ENCODE peak calls at places on chromosomes 5 and 9, in ten cellular contexts. E, Z, Y, C, P, O, D, T, N and M are unnamed samples.

GRCh38 chr9:5518061-5518936 is 8.0 kb downstream of the PDCD1LG2 start:
- DNase-seq in E (no peak), Z (no peak), Y (no peak), C (no peak), P (no peak), O (no peak), D (no peak), T (no peak), N (no peak), M (no peak)

GRCh38 chr9:113151696-113152630 is 1.2 kb downstream of the SLC31A2 start:
- DNase-seq in E (no peak), Z (no peak), Y (no peak), C (no peak), P (no peak), O (no peak), D (no peak), T (no peak), N (no peak), M (no peak)

GRCh38 chr9:120715331-120715924 is 1.2 kb upstream of the MEGF9 start:
- DNase-seq in E (peak), Z (no peak), Y (no peak), C (peak), P (peak), O (peak), D (no peak), T (peak), N (peak), M (peak)

GRCh38 chr5:173238312-173239232 is 3.6 kb upstream of the NKX2-5 start:
- DNase-seq in E (no peak), Z (no peak), Y (no peak), C (no peak), P (peak), O (peak), D (no peak), T (no peak), N (no peak), M (no peak)

GRCh38 chr5:134174841-134175839 is 1.6 kb downstream of the SKP1 start:
- DNase-seq in E (peak), Z (no peak), Y (no peak), C (peak), P (no peak), O (no peak), D (no peak), T (no peak), N (no peak), M (no peak)

GRCh38 chr5:157744055-157745011 is 821 bp downstream of the LSM11 start:
- DNase-seq in E (no peak), Z (peak), Y (no peak), C (no peak), P (no peak), O (no peak), D (peak), T (no peak), N (peak), M (no peak)

GRCh38 chr9:27258662-27259061 is 38.3 kb downstream of the EQTN start:
- DNase-seq in E (no peak), Z (no peak), Y (no peak), C (no peak), P (no peak), O (no peak), D (no peak), T (no peak), N (no peak), M (no peak)

GRCh38 chr5:96177303-96177869 is 215.7 kb upstream of the ELL2 start:
- DNase-seq in E (no peak), Z (no peak), Y (no peak), C (peak), P (no peak), O (no peak), D (no peak), T (no peak), N (no peak), M (peak)

GRCh38 chr5:82068723-82069122 is 96.9 kb downstream of the ATG10 start:
- DNase-seq in E (no peak), Z (peak), Y (no peak), C (no peak), P (no peak), O (no peak), D (no peak), T (no peak), N (no peak), M (no peak)

GRCh38 chr5:14718778-14719177 is 54.3 kb downstream of the OTULIN start:
- DNase-seq in E (no peak), Z (no peak), Y (no peak), C (no peak), P (no peak), O (no peak), D (no peak), T (no peak), N (no peak), M (no peak)

GRCh38 chr9:75186767-75187380 is 98.6 kb downstream of the OSTF1 start:
- DNase-seq in E (peak), Z (peak), Y (no peak), C (no peak), P (no peak), O (no peak), D (no peak), T (no peak), N (no peak), M (no peak)

GRCh38 chr9:90458485-90458884 is 184.1 kb downstream of the DIRAS2 start:
- DNase-seq in E (peak), Z (no peak), Y (peak), C (no peak), P (no peak), O (peak), D (no peak), T (no peak), N (no peak), M (peak)

GRCh38 chr5:150245111-150245789 is 44.3 kb downstream of the CAMK2A start:
- DNase-seq in E (no peak), Z (no peak), Y (no peak), C (no peak), P (no peak), O (no peak), D (no peak), T (no peak), N (no peak), M (no peak)

GRCh38 chr9:13555516-13555915 is 276.0 kb upstream of the MPDZ start:
- DNase-seq in E (no peak), Z (no peak), Y (no peak), C (no peak), P (no peak), O (no peak), D (no peak), T (no peak), N (no peak), M (no peak)

GRCh38 chr5:139046551-139046950 is 151.6 kb downstream of the SIL1 start:
- DNase-seq in E (no peak), Z (no peak), Y (no peak), C (no peak), P (no peak), O (no peak), D (no peak), T (no peak), N (no peak), M (no peak)

GRCh38 chr9:37667706-37668672 is 17.2 kb downstream of the FRMPD1 start:
- DNase-seq in E (no peak), Z (no peak), Y (no peak), C (no peak), P (no peak), O (peak), D (no peak), T (no peak), N (no peak), M (no peak)

GRCh38 chr5:143896981-143897380 is 85.0 kb downstream of the HMHB1 start:
- DNase-seq in E (no peak), Z (no peak), Y (no peak), C (peak), P (no peak), O (no peak), D (no peak), T (no peak), N (no peak), M (no peak)

GRCh38 chr5:133729800-133730199 is 117.5 kb upstream of the FSTL4 start:
- DNase-seq in E (no peak), Z (no peak), Y (no peak), C (no peak), P (no peak), O (no peak), D (no peak), T (peak), N (no peak), M (no peak)

GRCh38 chr9:70549926-70550325 is 135.5 kb upstream of the KLF9 start:
- DNase-seq in E (no peak), Z (no peak), Y (no peak), C (no peak), P (no peak), O (no peak), D (no peak), T (no peak), N (no peak), M (no peak)

GRCh38 chr5:92337772-92338234 is 954.7 kb upstream of the ARRDC3 start:
- DNase-seq in E (no peak), Z (no peak), Y (no peak), C (no peak), P (no peak), O (no peak), D (no peak), T (no peak), N (no peak), M (no peak)

GRCh38 chr9:129640871-129641750 is 840 bp downstream of the ASB6 start:
- DNase-seq in E (no peak), Z (no peak), Y (no peak), C (no peak), P (no peak), O (no peak), D (no peak), T (no peak), N (no peak), M (no peak)

GRCh38 chr9:129640086-129640870 is 1.7 kb downstream of the ASB6 start:
- DNase-seq in E (no peak), Z (no peak), Y (peak), C (no peak), P (peak), O (no peak), D (no peak), T (no peak), N (no peak), M (peak)

GRCh38 chr9:129637673-129638439 is 4.1 kb downstream of the ASB6 start:
- DNase-seq in E (no peak), Z (no peak), Y (no peak), C (no peak), P (no peak), O (no peak), D (no peak), T (no peak), N (no peak), M (no peak)

GRCh38 chr9:129639034-129639630 is 2.8 kb downstream of the ASB6 start:
- DNase-seq in E (no peak), Z (no peak), Y (no peak), C (no peak), P (peak), O (no peak), D (no peak), T (no peak), N (no peak), M (no peak)

DNA sequence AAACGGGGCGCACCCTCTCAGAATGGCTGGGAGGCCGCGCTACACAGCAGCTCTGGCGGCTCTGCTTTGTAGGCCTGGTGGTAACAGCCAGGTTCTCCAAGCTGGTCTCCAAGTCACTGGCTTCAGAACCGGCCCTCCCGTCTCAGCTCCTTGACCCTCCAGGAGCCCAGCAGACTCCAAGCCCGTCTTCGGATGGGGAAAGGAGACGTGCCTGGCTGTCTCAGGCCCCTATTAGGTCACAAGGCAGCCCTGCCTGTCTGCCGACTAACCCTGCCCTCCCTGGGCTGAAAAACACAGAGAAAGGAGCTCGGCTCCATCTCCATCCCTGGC is 2.2 kb downstream of the ASB6 start:
- DNase-seq in E (no peak), Z (no peak), Y (no peak), C (no peak), P (no peak), O (no peak), D (no peak), T (no peak), N (no peak), M (no peak)
- H3K4me3 ChIP-seq in E (no peak), Z (no peak), Y (peak), C (no peak), P (no peak), O (no peak), D (peak), T (no peak), N (no peak), M (peak)

GRCh38 chr9:109159583-109159982 is 7.5 kb downstream of the FRRS1L start:
- DNase-seq in E (no peak), Z (no peak), Y (no peak), C (no peak), P (no peak), O (no peak), D (no peak), T (no peak), N (no peak), M (no peak)

GRCh38 chr9:109162652-109163051 is 4.4 kb downstream of the FRRS1L start:
- DNase-seq in E (no peak), Z (no peak), Y (no peak), C (no peak), P (no peak), O (no peak), D (no peak), T (no peak), N (no peak), M (no peak)

GRCh38 chr9:109164040-109164439 is 3.0 kb downstream of the FRRS1L start:
- DNase-seq in E (no peak), Z (no peak), Y (no peak), C (no peak), P (no peak), O (no peak), D (no peak), T (no peak), N (no peak), M (no peak)

GRCh38 chr9:109163194-109163593 is 3.9 kb downstream of the FRRS1L start:
- DNase-seq in E (no peak), Z (no peak), Y (no peak), C (no peak), P (no peak), O (no peak), D (no peak), T (no peak), N (no peak), M (no peak)

GRCh38 chr9:109161471-109161870 is 5.6 kb downstream of the FRRS1L start:
- DNase-seq in E (no peak), Z (no peak), Y (no peak), C (no peak), P (no peak), O (no peak), D (no peak), T (no peak), N (no peak), M (no peak)
- H3K4me3 ChIP-seq in E (no peak), Z (no peak), Y (no peak), C (no peak), P (no peak), O (no peak), D (no peak), T (no peak), N (no peak), M (no peak)

GRCh38 chr9:95128177-95128524 is 189.4 kb downstream of the FANCC start:
- DNase-seq in E (no peak), Z (no peak), Y (no peak), C (no peak), P (no peak), O (no peak), D (no peak), T (no peak), N (no peak), M (no peak)

GRCh38 chr9:95125652-95126051 is 191.9 kb downstream of the FANCC start:
- DNase-seq in E (no peak), Z (no peak), Y (no peak), C (no peak), P (no peak), O (no peak), D (no peak), T (peak), N (no peak), M (no peak)

GRCh38 chr9:95126739-95127138 is 190.8 kb downstream of the FANCC start:
- DNase-seq in E (no peak), Z (no peak), Y (no peak), C (no peak), P (no peak), O (no peak), D (no peak), T (peak), N (no peak), M (no peak)

GRCh38 chr9:95129651-95130291 is 187.7 kb downstream of the FANCC start:
- DNase-seq in E (no peak), Z (no peak), Y (no peak), C (no peak), P (no peak), O (no peak), D (no peak), T (peak), N (no peak), M (no peak)

GRCh38 chr9:95127249-95128176 is 190.0 kb downstream of the FANCC start:
- DNase-seq in E (peak), Z (peak), Y (peak), C (peak), P (peak), O (peak), D (no peak), T (peak), N (peak), M (no peak)
- H3K4me3 ChIP-seq in E (no peak), Z (no peak), Y (peak), C (peak), P (peak), O (no peak), D (no peak), T (peak), N (peak), M (peak)

DNA sequence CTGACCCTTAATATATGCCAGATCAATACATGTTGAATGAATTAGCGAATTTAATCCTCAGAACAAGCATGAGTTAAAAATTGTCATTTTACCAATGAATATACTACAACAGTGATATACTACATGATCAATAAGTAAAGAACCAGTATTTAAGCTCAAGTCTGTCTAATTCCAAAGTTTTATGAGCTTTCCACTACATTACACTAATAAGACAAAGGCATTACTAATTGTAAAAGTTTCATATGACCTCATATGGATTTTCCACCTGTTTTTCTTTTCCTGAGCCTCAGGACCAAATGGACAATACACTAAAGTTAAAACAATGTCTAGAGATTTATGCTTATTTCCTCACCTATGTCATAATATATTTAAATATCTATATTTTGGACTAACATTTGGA is 80.8 kb downstream of the OXCT1 start:
- DNase-seq in E (no peak), Z (no peak), Y (no peak), C (no peak), P (no peak), O (no peak), D (no peak), T (no peak), N (no peak), M (no peak)
- H3K4me3 ChIP-seq in E (no peak), Z (no peak), Y (no peak), C (no peak), P (no peak), O (no peak), D (no peak), T (no peak), N (no peak), M (no peak)

GRCh38 chr5:1033178-1033577 is 24.6 kb downstream of the NKD2 start:
- DNase-seq in E (no peak), Z (no peak), Y (no peak), C (no peak), P (peak), O (no peak), D (no peak), T (peak), N (no peak), M (no peak)

GRCh38 chr5:1031306-1031959 is 22.8 kb downstream of the NKD2 start:
- DNase-seq in E (no peak), Z (no peak), Y (no peak), C (no peak), P (peak), O (no peak), D (no peak), T (peak), N (no peak), M (no peak)

GRCh38 chr5:1032551-1033027 is 24.0 kb downstream of the NKD2 start:
- DNase-seq in E (no peak), Z (no peak), Y (no peak), C (no peak), P (peak), O (no peak), D (no peak), T (peak), N (no peak), M (no peak)

GRCh38 chr5:1030801-1031271 is 22.2 kb downstream of the NKD2 start:
- DNase-seq in E (no peak), Z (no peak), Y (no peak), C (no peak), P (peak), O (no peak), D (no peak), T (peak), N (peak), M (no peak)

GRCh38 chr5:1032011-1032410 is 23.4 kb downstream of the NKD2 start:
- DNase-seq in E (no peak), Z (no peak), Y (no peak), C (no peak), P (peak), O (no peak), D (no peak), T (peak), N (no peak), M (no peak)
- H3K4me3 ChIP-seq in E (no peak), Z (no peak), Y (no peak), C (no peak), P (no peak), O (no peak), D (no peak), T (no peak), N (no peak), M (no peak)

DNA sequence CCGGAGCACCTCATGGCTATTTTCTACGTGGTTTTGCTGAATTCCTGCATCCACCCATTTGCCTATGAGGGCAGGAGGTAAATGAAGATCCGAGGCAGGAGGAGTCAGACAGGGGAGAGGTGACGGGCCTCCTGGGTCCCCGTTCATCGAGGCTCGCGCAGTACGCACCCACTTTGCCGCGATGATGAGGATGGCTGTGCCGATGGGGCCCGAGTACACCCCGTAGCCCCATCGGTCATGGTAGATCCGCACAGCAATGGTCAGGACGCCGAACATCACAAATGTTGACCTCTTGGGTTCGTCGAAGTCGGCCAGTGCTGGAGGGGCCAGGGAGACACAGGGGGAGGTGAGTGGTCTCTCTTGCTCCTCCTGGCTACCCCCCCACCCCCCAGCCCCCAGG is 6.1 kb downstream of the MYMK start:
- DNase-seq in E (no peak), Z (no peak), Y (no peak), C (no peak), P (peak), O (no peak), D (no peak), T (no peak), N (no peak), M (no peak)
- H3K4me3 ChIP-seq in E (no peak), Z (no peak), Y (no peak), C (no peak), P (no peak), O (no peak), D (no peak), T (no peak), N (no peak), M (no peak)

GRCh38 chr5:52727001-52727400 is 60.7 kb upstream of the ITGA1 start:
- DNase-seq in E (no peak), Z (no peak), Y (no peak), C (no peak), P (no peak), O (no peak), D (peak), T (no peak), N (no peak), M (no peak)
- H3K4me3 ChIP-seq in E (no peak), Z (no peak), Y (no peak), C (no peak), P (no peak), O (no peak), D (no peak), T (no peak), N (no peak), M (no peak)

GRCh38 chr5:151251621-151252020 is 1.4 kb upstream of the GM2A start:
- DNase-seq in E (no peak), Z (no peak), Y (no peak), C (no peak), P (no peak), O (no peak), D (no peak), T (no peak), N (no peak), M (no peak)

GRCh38 chr5:151252762-151253603 is at the start of gene GM2A:
- DNase-seq in E (peak), Z (peak), Y (peak), C (peak), P (peak), O (peak), D (peak), T (peak), N (peak), M (peak)

GRCh38 chr5:151253604-151253948 is 591 bp downstream of the GM2A start:
- DNase-seq in E (no peak), Z (no peak), Y (no peak), C (no peak), P (no peak), O (peak), D (no peak), T (no peak), N (no peak), M (no peak)

GRCh38 chr5:151255621-151256286 is 2.8 kb downstream of the GM2A start:
- DNase-seq in E (no peak), Z (no peak), Y (no peak), C (no peak), P (no peak), O (no peak), D (no peak), T (no peak), N (no peak), M (no peak)

GRCh38 chr5:151254533-151254932 is 1.5 kb downstream of the GM2A start:
- DNase-seq in E (no peak), Z (no peak), Y (no peak), C (no peak), P (no peak), O (no peak), D (no peak), T (no peak), N (no peak), M (no peak)
- H3K4me3 ChIP-seq in E (no peak), Z (peak), Y (peak), C (no peak), P (peak), O (peak), D (no peak), T (no peak), N (no peak), M (no peak)